ENCODE peak calls at places on chromosomes 13 and 19, in nine cellular contexts. X, R, H, P, D, J, A, I and V are unnamed samples. For H3K4me1, the result is how much of the 10 kb centered on the place peaks cover.

GRCh38 chr19:16366433-16367268 is 42.0 kb downstream of the KLF2 start:
- DNase-seq in I (no peak), A (no peak), X (no peak), R (no peak), J (no peak), P (no peak), D (peak), H (no peak), V (peak)

GRCh38 chr19:51294977-51295375 is 16.5 kb upstream of the IGLON5 start:
- DNase-seq in R (no peak), X (no peak), P (no peak), I (no peak), A (no peak), H (no peak), D (no peak), J (no peak), V (no peak)

GRCh38 chr19:48443262-48443661 is 2.5 kb upstream of the GRWD1 start:
- DNase-seq in R (no peak), D (no peak), J (peak), A (no peak), X (peak), I (peak), P (no peak), H (no peak), V (no peak)

GRCh38 chr13:20654156-20654555 is 49.3 kb upstream of the IL17D start:
- DNase-seq in H (no peak), P (no peak), X (peak), A (no peak), J (peak), I (no peak), D (no peak), R (peak), V (no peak)

GRCh38 chr13:36966404-36966803 is 32.7 kb downstream of the ALG5 start:
- DNase-seq in D (no peak), J (peak), H (no peak), A (no peak), P (no peak), X (no peak), R (no peak), I (no peak), V (no peak)

GRCh38 chr13:97310809-97311436 is 88.8 kb downstream of the MBNL2 start:
- DNase-seq in P (no peak), D (no peak), H (no peak), R (no peak), A (no peak), X (no peak), I (no peak), J (no peak), V (no peak)

GRCh38 chr19:17205237-17206140 is 9.7 kb upstream of the USE1 start:
- DNase-seq in D (peak), A (peak), X (peak), H (peak), P (peak), I (peak), J (peak), R (peak), V (no peak)

GRCh38 chr13:46022476-46022875 is 30.1 kb downstream of the ZC3H13 start:
- DNase-seq in X (no peak), I (no peak), A (no peak), H (no peak), P (no peak), J (no peak), R (no peak), D (no peak), V (no peak)

GRCh38 chr13:100796463-100796862 is 121.9 kb upstream of the TMTC4 start:
- DNase-seq in A (no peak), H (no peak), P (no peak), X (no peak), R (no peak), D (no peak), I (no peak), J (no peak), V (no peak)

GRCh38 chr19:55641376-55642152 is 762 bp downstream of the ZNF580 start:
- DNase-seq in R (peak), A (peak), X (peak), H (peak), I (no peak), P (no peak), J (peak), D (no peak), V (no peak)

GRCh38 chr19:38307076-38307475 is 3.0 kb downstream of the C19orf33 start:
- DNase-seq in X (no peak), D (no peak), H (no peak), I (no peak), R (no peak), P (no peak), A (no peak), J (no peak), V (no peak)

GRCh38 chr13:80871481-80871880 is 530.6 kb upstream of the SPRY2 start:
- DNase-seq in X (peak), J (peak), P (no peak), R (no peak), H (no peak), D (no peak), A (peak), I (no peak), V (no peak)

GRCh38 chr19:48203794-48204628 is 33.5 kb downstream of the ZSWIM9 start:
- DNase-seq in A (peak), I (peak), D (peak), J (peak), R (peak), H (peak), X (peak), P (peak), V (peak)

GRCh38 chr19:34309368-34310138 is 55.2 kb downstream of the GARRE1 start:
- DNase-seq in I (no peak), A (no peak), R (no peak), H (no peak), P (no peak), D (no peak), J (no peak), X (no peak), V (no peak)

GRCh38 chr13:64935441-64935840 is 2294.7 kb downstream of the PCDH9 start:
- DNase-seq in I (no peak), R (no peak), D (no peak), A (no peak), H (no peak), X (no peak), J (no peak), P (no peak), V (no peak)

GRCh38 chr13:93948523-93948922 is 531.0 kb downstream of the DCT start:
- DNase-seq in D (no peak), H (no peak), R (no peak), X (no peak), A (no peak), P (no peak), I (no peak), J (no peak), V (no peak)

GRCh38 chr19:41299046-41299754 is 10.8 kb upstream of the CCDC97 start:
- DNase-seq in D (no peak), P (peak), H (no peak), A (no peak), J (no peak), R (no peak), I (peak), X (no peak), V (no peak)
- H3K4me1 ChIP-seq in D (under half), P (half or more), H (under half), A (under half), J (under half), R (under half), I (under half), X (under half), V (under half)

GRCh38 chr19:36120092-36120983 is 5.1 kb downstream of the TBCB start:
- DNase-seq in I (no peak), R (no peak), H (no peak), X (no peak), J (no peak), P (no peak), D (no peak), A (no peak), V (no peak)
- H3K4me1 ChIP-seq in I (under half), R (under half), H (under half), X (under half), J (under half), P (under half), D (under half), A (under half), V (under half)

GRCh38 chr19:19525611-19526380 is 2.9 kb upstream of the YJEFN3 start:
- DNase-seq in R (no peak), H (no peak), J (no peak), I (no peak), D (no peak), A (no peak), X (no peak), P (no peak), V (no peak)
- H3K4me1 ChIP-seq in R (under half), H (under half), J (under half), I (under half), D (under half), A (under half), X (under half), P (under half), V (under half)

DNA sequence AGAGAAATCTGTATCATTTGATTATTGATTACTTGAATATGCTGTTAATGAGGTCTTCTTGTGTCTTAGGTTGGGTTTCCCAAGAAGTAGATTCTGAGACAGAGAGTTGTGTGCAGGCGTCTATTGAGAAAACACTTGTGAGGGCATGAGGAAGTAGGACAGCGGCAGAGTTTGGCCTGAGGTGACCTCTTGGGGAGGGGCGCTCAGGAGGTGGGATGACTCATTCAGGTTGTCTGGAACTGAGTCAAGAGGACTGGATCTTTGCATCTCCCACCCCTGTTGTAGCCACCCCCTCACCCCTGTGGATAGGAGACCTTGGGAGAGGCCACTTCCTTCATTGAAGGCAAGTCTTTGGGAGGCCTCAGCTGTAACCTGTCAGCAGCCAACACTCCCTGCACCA is 35.2 kb upstream of the WDFY2 start:
- DNase-seq in R (no peak), D (no peak), P (no peak), I (peak), J (no peak), H (no peak), A (no peak), X (no peak), V (peak)
- H3K4me1 ChIP-seq in R (under half), D (under half), P (under half), I (under half), J (under half), H (under half), A (under half), X (under half), V (under half)

DNA sequence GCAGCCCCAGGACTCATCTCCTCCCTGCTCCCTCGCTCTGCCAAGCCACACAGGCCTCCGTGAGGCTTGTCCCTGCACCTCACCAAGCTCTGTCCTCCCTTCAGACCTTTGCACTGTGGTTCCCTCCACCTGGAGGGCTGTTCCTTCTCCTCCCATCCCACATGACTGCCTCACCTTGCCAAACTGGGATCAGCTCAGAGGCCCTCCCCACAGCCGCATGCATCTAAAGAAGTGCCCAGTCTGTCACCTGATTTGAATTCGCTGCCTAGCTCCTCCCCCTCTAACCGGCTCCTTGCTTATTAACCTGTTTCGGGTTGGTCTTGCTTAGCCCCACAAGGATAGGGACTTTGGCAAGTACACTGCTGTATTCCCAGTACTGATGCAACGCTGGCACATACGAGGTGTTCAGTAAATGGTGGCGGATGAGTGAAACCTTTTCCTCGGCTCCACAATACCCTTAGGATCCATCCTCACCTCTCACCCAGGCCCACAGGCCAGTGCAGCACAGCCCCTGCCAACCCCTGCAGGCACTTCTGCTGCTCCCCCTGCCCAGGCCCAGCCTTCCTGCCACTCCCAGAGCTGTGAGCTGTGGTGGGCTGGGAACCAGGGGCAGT is 4.4 kb downstream of the AKT2 start:
- DNase-seq in R (no peak), X (no peak), I (peak), P (peak), D (peak), J (no peak), A (peak), H (no peak), V (peak)
- H3K4me1 ChIP-seq in R (under half), X (half or more), I (half or more), P (half or more), D (half or more), J (half or more), A (under half), H (half or more), V (under half)

GRCh38 chr19:3374369-3375112 is 8.2 kb downstream of the NFIC start:
- DNase-seq in R (no peak), H (peak), I (peak), A (no peak), J (no peak), X (no peak), P (peak), D (peak), V (no peak)
- H3K4me1 ChIP-seq in R (under half), H (under half), I (half or more), A (under half), J (under half), X (under half), P (under half), D (half or more), V (under half)

DNA sequence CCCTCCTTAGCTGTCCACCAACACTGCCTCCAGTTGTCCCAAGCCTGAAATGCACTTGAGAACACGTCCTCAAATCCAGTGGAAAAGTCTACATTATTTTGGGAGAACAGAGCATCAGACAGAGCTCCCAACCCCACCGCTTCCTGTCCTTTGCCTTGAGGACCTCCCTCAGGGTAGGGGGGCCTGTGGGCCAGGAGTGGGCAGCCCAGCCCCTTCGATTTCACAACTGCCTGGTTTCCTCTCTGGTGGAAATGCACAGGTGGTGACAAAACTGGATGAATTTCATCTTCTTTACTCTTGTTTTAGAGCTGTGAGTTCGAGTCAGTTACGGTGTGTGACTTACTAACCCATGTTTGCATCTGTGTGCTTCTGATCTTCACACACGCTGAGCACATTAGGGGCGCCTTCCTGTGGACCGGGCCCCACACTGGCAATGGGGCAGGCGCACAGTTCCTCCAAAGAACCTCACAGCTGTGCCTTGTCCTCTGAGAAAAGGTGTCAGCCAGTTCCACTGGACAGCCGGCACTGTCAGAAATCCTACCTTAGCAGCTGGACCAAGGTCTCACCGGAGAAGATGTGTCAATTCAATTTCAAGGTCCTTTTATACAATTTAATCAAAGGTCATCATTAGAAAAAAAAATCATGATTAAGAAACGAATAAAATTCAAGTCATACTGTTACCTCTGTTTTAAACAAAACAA is 80.2 kb downstream of the IRS2 start:
- DNase-seq in H (no peak), P (no peak), A (no peak), X (no peak), D (no peak), I (no peak), R (no peak), J (no peak), V (no peak)
- H3K4me1 ChIP-seq in H (under half), P (under half), A (under half), X (under half), D (under half), I (under half), R (under half), J (under half), V (under half)

DNA sequence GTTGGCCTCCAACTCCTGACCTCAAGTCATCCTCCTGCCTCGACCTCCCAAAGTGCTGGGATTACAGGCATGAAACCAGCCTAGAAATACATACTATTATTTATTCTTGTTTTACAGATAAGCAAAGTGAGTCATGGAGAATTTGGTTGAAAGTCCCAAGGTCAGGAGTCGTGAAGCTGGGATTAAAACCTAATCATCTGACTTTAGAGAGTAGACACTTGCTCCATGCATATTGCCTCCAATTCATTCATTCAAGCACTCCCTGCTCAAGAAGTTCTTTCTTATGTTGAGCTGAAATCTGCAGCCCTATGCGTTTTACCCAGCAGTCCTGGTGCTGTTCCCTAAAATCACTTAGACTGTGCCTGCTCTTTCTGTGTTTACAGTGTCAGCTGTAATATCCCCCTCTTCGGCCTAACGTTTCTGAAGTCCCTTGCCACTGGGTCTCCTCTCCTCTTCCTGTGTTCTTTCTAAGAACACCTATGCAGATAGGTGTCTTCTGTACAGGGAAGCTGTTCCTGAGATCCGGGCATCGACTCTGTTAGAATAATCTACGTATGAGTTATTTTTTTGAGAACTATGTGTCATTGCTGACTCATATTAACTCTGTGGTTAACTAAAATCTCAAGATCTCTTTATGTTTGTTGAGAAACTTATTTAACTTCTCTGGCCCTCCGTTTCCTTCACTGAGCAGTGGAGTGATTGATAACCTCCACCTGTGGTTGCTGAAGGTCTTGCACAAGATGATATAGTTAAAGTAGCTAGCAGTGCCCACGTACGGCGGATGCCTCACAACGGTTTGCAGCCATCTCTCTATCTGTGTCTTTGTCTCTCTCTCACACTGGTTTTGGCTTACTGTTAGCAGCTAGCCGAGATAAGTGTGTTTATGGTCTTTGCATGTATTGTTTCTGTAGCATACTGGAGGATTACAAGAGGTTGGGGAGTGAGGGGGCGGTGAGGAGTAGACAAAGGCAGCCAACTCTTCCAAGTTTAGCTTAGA is 4.6 kb downstream of the ALOX5AP start:
- DNase-seq in D (no peak), R (peak), A (peak), X (peak), I (peak), J (peak), H (no peak), P (no peak), V (no peak)
- H3K4me1 ChIP-seq in D (under half), R (under half), A (under half), X (under half), I (under half), J (under half), H (under half), P (under half), V (under half)

DNA sequence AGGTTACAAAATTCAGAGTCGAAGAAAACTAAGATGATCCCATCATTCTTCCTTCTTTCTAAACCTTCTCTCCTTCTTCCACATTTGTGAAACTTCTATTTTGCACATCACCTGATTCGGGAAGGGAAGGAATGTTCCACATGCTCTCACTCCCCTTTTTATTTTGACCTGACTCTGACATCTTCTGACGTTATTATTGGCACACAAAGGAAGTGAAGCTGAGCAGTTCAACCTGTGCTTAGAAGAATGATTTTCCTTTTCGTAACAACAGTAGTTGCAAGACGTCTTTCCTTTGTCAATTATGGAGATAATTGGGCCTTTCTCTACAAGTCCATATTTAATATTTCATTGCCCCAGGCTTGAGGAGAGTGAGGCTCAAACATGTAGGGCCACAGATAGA is 18.0 kb downstream of the FAM124A start:
- DNase-seq in J (no peak), X (no peak), P (no peak), D (no peak), H (no peak), A (no peak), R (no peak), I (no peak), V (no peak)
- H3K4me1 ChIP-seq in J (under half), X (under half), P (under half), D (under half), H (under half), A (under half), R (under half), I (under half), V (under half)

GRCh38 chr19:15251010-15251748 is 18.9 kb upstream of the EPHX3 start:
- DNase-seq in P (peak), I (no peak), D (peak), X (no peak), A (no peak), H (peak), R (peak), J (peak), V (no peak)
- H3K4me1 ChIP-seq in P (half or more), I (half or more), D (half or more), X (under half), A (under half), H (under half), R (under half), J (half or more), V (under half)